ENCODE peak calls at places on chromosomes 1 and 21, in eight cellular contexts. A is NCI-H774; H is AG20443; J is Calu3; F is CD4-positive, alpha-beta T cell; C is progenitor cell of endocrine pancreas; D is left ventricle myocardium superior; M is cardiac fibroblast. Z is an unnamed sample.

GRCh38 chr1:117093870-117094621 is 27.5 kb downstream of the TRIM45 start:
- DNase-seq in F (peak; percentile 6), D (no peak), J (peak; percentile 1), C (no peak), H (peak; percentile 60), A (no peak), M (peak; percentile 83), Z (peak; percentile 25)

GRCh38 chr1:42240964-42241755 is 76.6 kb upstream of the GUCA2A start:
- DNase-seq in C (no peak), D (no peak), H (peak; percentile 17), A (no peak), M (peak; percentile 52), F (no peak), J (no peak), Z (no peak)

GRCh38 chr21:41726970-41727783 is 39.7 kb downstream of the RIPK4 start:
- DNase-seq in D (peak; percentile 78), C (no peak), J (peak; percentile 72), H (peak; percentile 90), M (peak; percentile 80), A (no peak), F (no peak), Z (peak; percentile 36)

GRCh38 chr1:5379176-5379759 is 613.0 kb downstream of the NPHP4 start:
- DNase-seq in M (no peak), A (no peak), H (no peak), C (no peak), J (no peak), F (no peak), D (no peak), Z (no peak)

GRCh38 chr1:23417570-23417969 is 7.0 kb downstream of the TCEA3 start:
- DNase-seq in D (peak; percentile 74), H (no peak), F (no peak), J (no peak), C (no peak), M (no peak), A (peak; percentile 28), Z (no peak)

GRCh38 chr1:108646661-108647269 is 14.1 kb downstream of the HENMT1 start:
- DNase-seq in F (peak; percentile 69), C (no peak), D (peak; percentile 78), M (peak; percentile 83), H (peak; percentile 69), A (no peak), J (peak; percentile 36), Z (peak; percentile 24)

GRCh38 chr1:203441811-203442210 is 33.8 kb upstream of the PRELP start:
- DNase-seq in M (no peak), C (no peak), F (no peak), J (no peak), D (no peak), H (no peak), A (no peak), Z (no peak)

GRCh38 chr21:17454315-17455027 is 58.4 kb upstream of the CXADR start:
- DNase-seq in D (peak; percentile 46), J (no peak), F (no peak), M (peak; percentile 92), H (peak; percentile 54), A (peak; percentile 25), C (peak; percentile 34), Z (peak; percentile 57)

GRCh38 chr21:26148071-26148470 is 22.5 kb downstream of the APP start:
- DNase-seq in A (no peak), D (no peak), M (peak; percentile 57), J (peak; percentile 24), F (no peak), H (peak; percentile 32), C (no peak), Z (peak; percentile 9)

GRCh38 chr1:156281281-156282142 is 1.1 kb downstream of the SMG5 start:
- DNase-seq in H (peak; percentile 56), J (peak; percentile 38), D (peak; percentile 77), M (peak; percentile 61), A (no peak), F (no peak), C (no peak), Z (no peak)

GRCh38 chr1:42259059-42259738 is 75.8 kb downstream of the FOXJ3 start:
- DNase-seq in A (peak; percentile 42), F (no peak), M (peak; percentile 68), D (no peak), H (peak; percentile 24), C (no peak), J (no peak), Z (no peak)

GRCh38 chr1:164780863-164781262 is 221.9 kb downstream of the PBX1 start:
- DNase-seq in M (peak; percentile 89), D (peak; percentile 53), A (no peak), J (no peak), C (no peak), H (peak; percentile 85), F (no peak), Z (no peak)

GRCh38 chr21:45017376-45017960 is 56.9 kb upstream of the ADARB1 start:
- DNase-seq in F (no peak), A (no peak), M (no peak), D (peak; percentile 9), H (no peak), C (no peak), J (no peak), Z (no peak)

GRCh38 chr1:165894591-165894990 is 67.2 kb downstream of the UCK2 start:
- DNase-seq in C (no peak), H (no peak), A (no peak), J (no peak), M (peak; percentile 26), F (no peak), D (no peak), Z (no peak)

GRCh38 chr1:246492611-246493245 is 14.4 kb downstream of the SMYD3 start:
- DNase-seq in F (no peak), C (peak; percentile 37), H (peak; percentile 84), A (peak; percentile 58), M (peak; percentile 84), J (peak; percentile 76), D (peak; percentile 73), Z (peak; percentile 65)

GRCh38 chr1:222126052-222126451 is 384.2 kb upstream of the DUSP10 start:
- DNase-seq in D (no peak), C (no peak), M (no peak), F (no peak), J (no peak), A (no peak), H (no peak), Z (no peak)

GRCh38 chr1:93005252-93005598 is 44.0 kb upstream of the DIPK1A start:
- DNase-seq in D (no peak), H (no peak), A (no peak), C (no peak), F (no peak), J (no peak), M (no peak), Z (no peak)

GRCh38 chr1:62247391-62248168 is 52.9 kb downstream of the L1TD1 start:
- DNase-seq in C (no peak), H (no peak), A (no peak), F (no peak), J (peak; percentile 15), D (no peak), M (no peak), Z (no peak)

Z was measured in A549.